ENCODE peak calls at places on chromosomes 12 and 14, in eight cellular contexts. L is neural crest cell; M is CD4-positive, CD25-positive, alpha-beta regulatory T cell; B is AG09319; K is NCI-H1048; P is COR-L47; O is tibial nerve; Y is Ammon's horn. V is an unnamed sample.

GRCh38 chr12:77830952-77831351 is 258 bp downstream of the NAV3 start:
- DNase-seq in B (no peak), M (no peak), L (no peak), K (no peak), P (no peak), O (no peak), Y (no peak), V (no peak)

GRCh38 chr12:29710104-29710503 is 73.6 kb downstream of the TMTC1 start:
- DNase-seq in O (no peak), K (no peak), B (peak; percentile 39), Y (peak; percentile 77), L (peak; percentile 28), M (no peak), P (no peak), V (no peak)

GRCh38 chr14:76337619-76338545 is 38.1 kb upstream of the ESRRB start:
- DNase-seq in Y (peak; percentile 20), P (no peak), L (no peak), O (no peak), K (no peak), B (no peak), M (no peak), V (no peak)

GRCh38 chr14:90795744-90796143 is 20.5 kb downstream of the TTC7B start:
- DNase-seq in B (peak; percentile 10), L (no peak), O (no peak), K (no peak), P (no peak), M (no peak), Y (peak; percentile 59), V (no peak)

GRCh38 chr12:116236148-116236731 is 41.3 kb downstream of the MED13L start:
- DNase-seq in O (peak; percentile 32), P (peak; percentile 41), L (no peak), B (no peak), Y (peak; percentile 77), M (peak; percentile 47), K (no peak), V (no peak)

GRCh38 chr12:92442782-92443181 is 260.0 kb upstream of the PLEKHG7 start:
- DNase-seq in L (no peak), K (no peak), B (no peak), M (no peak), Y (no peak), O (no peak), P (no peak), V (no peak)

GRCh38 chr14:88986146-88986841 is 161.8 kb downstream of the TTC8 start:
- DNase-seq in L (no peak), M (no peak), K (no peak), P (no peak), Y (no peak), B (no peak), O (no peak), V (no peak)

GRCh38 chr14:63030113-63030512 is 15.1 kb downstream of the KCNH5 start:
- DNase-seq in O (no peak), P (no peak), B (no peak), K (no peak), Y (no peak), L (no peak), M (no peak), V (no peak)

GRCh38 chr12:2627343-2628191 is 167.2 kb upstream of the FKBP4 start:
- DNase-seq in K (no peak), M (no peak), P (peak; percentile 38), Y (no peak), B (no peak), O (no peak), L (no peak), V (no peak)

GRCh38 chr12:71090971-71091370 is 66.8 kb downstream of the TSPAN8 start:
- DNase-seq in L (no peak), M (no peak), Y (no peak), B (no peak), O (no peak), P (no peak), K (no peak), V (no peak)

GRCh38 chr12:96810477-96810876 is 96.6 kb upstream of the NEDD1 start:
- DNase-seq in K (no peak), B (no peak), O (no peak), M (no peak), Y (no peak), L (no peak), P (no peak), V (no peak)

GRCh38 chr12:52566847-52567291 is 6.8 kb downstream of the KRT74 start:
- DNase-seq in Y (no peak), P (no peak), M (no peak), B (no peak), O (no peak), L (no peak), K (no peak), V (no peak)

GRCh38 chr12:5518584-5519365 is 86.9 kb downstream of the NTF3 start:
- DNase-seq in B (no peak), L (no peak), P (no peak), K (no peak), Y (no peak), O (no peak), M (no peak), V (no peak)

GRCh38 chr12:127052491-127053232 is 1214.3 kb upstream of the TMEM132C start:
- DNase-seq in P (no peak), K (no peak), B (no peak), L (no peak), O (no peak), Y (no peak), M (no peak), V (no peak)

GRCh38 chr14:68719634-68720384 is 73.1 kb downstream of the ZFP36L1 start:
- DNase-seq in M (peak; percentile 36), B (no peak), K (no peak), L (no peak), P (no peak), O (no peak), Y (no peak), V (no peak)

GRCh38 chr12:109827566-109828550 is 5.3 kb downstream of the TRPV4 start:
- DNase-seq in B (no peak), O (peak; percentile 26), K (no peak), L (peak; percentile 56), Y (peak; percentile 77), P (no peak), M (no peak), V (no peak)

GRCh38 chr12:28550757-28551381 is 360.6 kb downstream of the CCDC91 start:
- DNase-seq in O (no peak), B (peak; percentile 47), P (no peak), Y (peak; percentile 20), M (no peak), K (no peak), L (no peak), V (no peak)